ENCODE peak calls at places on chromosomes 4 and X, in six cellular contexts. O is pancreas, D is HFF-Myc, M is endothelial cell of umbilical vein, R is BJ, X is GM23248. Z is an unnamed sample.

GRCh38 chr4:82787342-82787741 is 11.3 kb downstream of the SCD5 start:
- DNase-seq in O (no peak), D (no peak), M (no peak), R (no peak), X (peak; percentile 59), Z (peak; percentile 49)

GRCh38 chr4:99723555-99724450 is 66.2 kb upstream of the C4orf54 start:
- DNase-seq in O (peak; percentile 88), D (peak; percentile 14), M (peak; percentile 4), R (peak; percentile 32), X (peak; percentile 64), Z (peak; percentile 90)

GRCh38 chrX:35101901-35102300 is 159.3 kb downstream of the FAM47B start:
- DNase-seq in O (no peak), D (no peak), M (no peak), R (no peak), X (no peak), Z (no peak)

GRCh38 chr4:22485751-22486150 is 30.1 kb downstream of the ADGRA3 start:
- DNase-seq in O (no peak), D (peak; percentile 41), M (no peak), R (no peak), X (peak; percentile 84), Z (peak; percentile 89)

GRCh38 chr4:172692701-172693100 is 475.9 kb upstream of the GALNT7 start:
- DNase-seq in O (no peak), D (no peak), M (no peak), R (no peak), X (no peak), Z (no peak)

GRCh38 chr4:48483006-48483776 is at the start of gene SLC10A4:
- DNase-seq in O (no peak), D (no peak), M (no peak), R (no peak), X (peak; percentile 15), Z (no peak)

GRCh38 chr4:96356591-96357360 is 516.9 kb downstream of the PDHA2 start:
- DNase-seq in O (no peak), D (no peak), M (no peak), R (no peak), X (no peak), Z (no peak)

GRCh38 chr4:89256203-89256800 is 51.3 kb downstream of the GPRIN3 start:
- DNase-seq in O (no peak), D (no peak), M (no peak), R (no peak), X (no peak), Z (no peak)

GRCh38 chr4:40322853-40323252 is 12.3 kb upstream of the CHRNA9 start:
- DNase-seq in O (no peak), D (no peak), M (no peak), R (peak; percentile 19), X (no peak), Z (peak; percentile 36)

GRCh38 chr4:137106287-137106686 is 426.0 kb downstream of the PCDH18 start:
- DNase-seq in O (no peak), D (no peak), M (no peak), R (no peak), X (no peak), Z (peak; percentile 25)

GRCh38 chrX:133335027-133335426 is 80.3 kb downstream of the GPC4 start:
- DNase-seq in O (no peak), D (no peak), M (no peak), R (no peak), X (peak; percentile 57), Z (peak; percentile 49)

GRCh38 chr4:168521736-168522135 is 24.9 kb downstream of the PALLD start:
- DNase-seq in O (no peak), D (no peak), M (no peak), R (no peak), X (no peak), Z (no peak)

GRCh38 chrX:17465201-17465600 is 90.2 kb downstream of the NHS start:
- DNase-seq in O (no peak), D (no peak), M (no peak), R (peak; percentile 39), X (peak; percentile 68), Z (no peak)

GRCh38 chrX:78357342-78358055 is 30.1 kb upstream of the CYSLTR1 start:
- DNase-seq in O (no peak), D (no peak), M (no peak), R (no peak), X (no peak), Z (no peak)

GRCh38 chrX:134821370-134821769 is 163.1 kb upstream of the PLAC1 start:
- DNase-seq in O (no peak), D (peak; percentile 27), M (peak; percentile 90), R (no peak), X (peak; percentile 60), Z (peak; percentile 41)

GRCh38 chr4:147927377-147928137 is 195.7 kb downstream of the ARHGAP10 start:
- DNase-seq in O (no peak), D (peak; percentile 72), M (peak; percentile 97), R (no peak), X (no peak), Z (no peak)

GRCh38 chr4:21470531-21470930 is 478.0 kb downstream of the KCNIP4 start:
- DNase-seq in O (no peak), D (peak; percentile 37), M (peak; percentile 23), R (peak; percentile 19), X (peak; percentile 69), Z (peak; percentile 5)

GRCh38 chrX:127085939-127086338 is 266.4 kb downstream of the PRR32 start:
- DNase-seq in O (no peak), D (no peak), M (no peak), R (no peak), X (no peak), Z (no peak)

GRCh38 chr4:109406337-109406931 is 27.2 kb upstream of the SEC24B start:
- DNase-seq in O (no peak), D (peak; percentile 29), M (peak; percentile 75), R (peak; percentile 11), X (peak; percentile 66), Z (peak; percentile 74)

GRCh38 chr4:10108818-10109783 is 7.5 kb downstream of the WDR1 start:
- DNase-seq in O (no peak), D (no peak), M (no peak), R (no peak), X (peak; percentile 66), Z (peak; percentile 52)

GRCh38 chr4:76905521-76905920 is 7.6 kb upstream of the SOWAHB start:
- DNase-seq in O (no peak), D (no peak), M (no peak), R (peak; percentile 62), X (peak; percentile 47), Z (peak; percentile 50)

GRCh38 chrX:38175140-38175539 is 45.5 kb downstream of the SRPX start:
- DNase-seq in O (no peak), D (no peak), M (peak; percentile 7), R (no peak), X (peak; percentile 21), Z (no peak)

GRCh38 chr4:128916832-128917231 is 107.3 kb downstream of the JADE1 start:
- DNase-seq in O (peak; percentile 32), D (no peak), M (no peak), R (no peak), X (no peak), Z (no peak)

GRCh38 chr4:7326693-7327340 is 107.9 kb downstream of the PSAPL1 start:
- DNase-seq in O (no peak), D (no peak), M (no peak), R (no peak), X (no peak), Z (no peak)

GRCh38 chr4:165493359-165493758 is 114.6 kb downstream of the CPE start:
- DNase-seq in O (peak; percentile 62), D (no peak), M (peak; percentile 64), R (no peak), X (peak; percentile 45), Z (peak; percentile 60)

GRCh38 chrX:66030505-66031317 is 9.2 kb downstream of the VSIG4 start:
- DNase-seq in O (no peak), D (no peak), M (peak; percentile 1), R (no peak), X (peak; percentile 46), Z (peak; percentile 48)

GRCh38 chrX:109774706-109775105 is 41.6 kb upstream of the ACSL4 start:
- DNase-seq in O (no peak), D (peak; percentile 4), M (no peak), R (peak; percentile 31), X (peak; percentile 84), Z (peak; percentile 88)

GRCh38 chrX:15349046-15349445 is 13.7 kb upstream of the PIGA start:
- DNase-seq in O (peak; percentile 27), D (no peak), M (peak; percentile 64), R (peak; percentile 15), X (peak; percentile 70), Z (peak; percentile 89)

GRCh38 chr4:148007303-148007702 is 275.4 kb downstream of the ARHGAP10 start:
- DNase-seq in O (no peak), D (peak; percentile 94), M (peak; percentile 87), R (peak; percentile 95), X (peak; percentile 96), Z (peak; percentile 93)

GRCh38 chr4:87363552-87363951 is 27.4 kb downstream of the HSD17B11 start:
- DNase-seq in O (no peak), D (no peak), M (no peak), R (no peak), X (no peak), Z (peak; percentile 37)
- H3K4me3 ChIP-seq in O (no peak overlapping the region), D (no peak overlapping the region), M (no peak overlapping the region), R (no peak overlapping the region), X (no peak overlapping the region), Z (no peak overlapping the region)

GRCh38 chr4:183399166-183399565 is 45.3 kb upstream of the CDKN2AIP start:
- DNase-seq in O (no peak), D (no peak), M (no peak), R (no peak), X (no peak), Z (no peak)
- H3K4me3 ChIP-seq in O (no peak overlapping the region), D (no peak overlapping the region), M (no peak overlapping the region), R (no peak overlapping the region), X (peak overlapping the region; percentile 77), Z (no peak overlapping the region)

GRCh38 chr4:152577708-152578421 is 42.0 kb upstream of the FBXW7 start:
- DNase-seq in O (no peak), D (no peak), M (no peak), R (no peak), X (peak; percentile 51), Z (no peak)
- H3K4me3 ChIP-seq in O (no peak overlapping the region), D (no peak overlapping the region), M (no peak overlapping the region), R (no peak overlapping the region), X (no peak overlapping the region), Z (no peak overlapping the region)

GRCh38 chr4:13541720-13542576 is 2.4 kb downstream of the NKX3-2 start:
- DNase-seq in O (peak; percentile 51), D (no peak), M (no peak), R (no peak), X (no peak), Z (no peak)

GRCh38 chr4:13544556-13545393 is 467 bp upstream of the NKX3-2 start:
- DNase-seq in O (peak; percentile 73), D (no peak), M (peak; percentile 60), R (no peak), X (peak; percentile 76), Z (peak; percentile 66)

GRCh38 chr4:13542577-13543042 is 1.7 kb downstream of the NKX3-2 start:
- DNase-seq in O (no peak), D (no peak), M (no peak), R (no peak), X (no peak), Z (no peak)

GRCh38 chr4:13543648-13544555 is at the start of gene NKX3-2:
- DNase-seq in O (no peak), D (no peak), M (no peak), R (no peak), X (peak; percentile 65), Z (no peak)

GRCh38 chr4:13543091-13543581 is 1.2 kb downstream of the NKX3-2 start:
- DNase-seq in O (no peak), D (no peak), M (no peak), R (no peak), X (no peak), Z (no peak)
- H3K4me3 ChIP-seq in O (no peak overlapping the region), D (no peak overlapping the region), M (no peak overlapping the region), R (no peak overlapping the region), X (no peak overlapping the region), Z (no peak overlapping the region)

GRCh38 chr4:156775803-156776202 is 195.8 kb downstream of the PDGFC start:
- DNase-seq in O (no peak), D (no peak), M (no peak), R (no peak), X (peak; percentile 16), Z (no peak)
- H3K4me3 ChIP-seq in O (no peak overlapping the region), D (no peak overlapping the region), M (no peak overlapping the region), R (no peak overlapping the region), X (no peak overlapping the region), Z (no peak overlapping the region)